ENCODE peak calls at places on chromosomes 12 and 14, in eight cellular contexts. One of them, this sample, is unnamed.
A peak's percentile ranks its signal among the peaks of the same experiment; 100 is the strongest.

GRCh38 chr14:34715108-34715863 is 893 bp upstream of the CFL2 start:
- DNase-seq in right lobe of liver: no peak
- DNase-seq in lower leg skin: no peak
- DNase-seq in fibroblast of villous mesenchyme: peak; percentile 23
- DNase-seq in cardiac muscle cell: no peak
- DNase-seq in AG04449: no peak
- DNase-seq in fibroblast of mammary gland: no peak
- DNase-seq in AG10803: no peak
- DNase-seq in this sample: no peak

GRCh38 chr14:91409991-91410401 is 7.6 kb downstream of the CCDC88C start:
- DNase-seq in lower leg skin: no peak
- DNase-seq in AG10803: no peak
- DNase-seq in right lobe of liver: no peak
- DNase-seq in AG04449: no peak
- DNase-seq in fibroblast of villous mesenchyme: no peak
- DNase-seq in cardiac muscle cell: no peak
- DNase-seq in fibroblast of mammary gland: no peak
- DNase-seq in this sample: no peak

GRCh38 chr14:102727336-102728095 is 49.7 kb upstream of the TRAF3 start:
- DNase-seq in right lobe of liver: no peak
- DNase-seq in cardiac muscle cell: peak; percentile 14
- DNase-seq in lower leg skin: no peak
- DNase-seq in AG10803: no peak
- DNase-seq in AG04449: no peak
- DNase-seq in fibroblast of villous mesenchyme: no peak
- DNase-seq in fibroblast of mammary gland: no peak
- DNase-seq in this sample: no peak

GRCh38 chr14:24176599-24176998 is 4.7 kb downstream of the REC8 start:
- DNase-seq in fibroblast of villous mesenchyme: no peak
- DNase-seq in AG10803: no peak
- DNase-seq in lower leg skin: no peak
- DNase-seq in right lobe of liver: no peak
- DNase-seq in AG04449: no peak
- DNase-seq in cardiac muscle cell: no peak
- DNase-seq in fibroblast of mammary gland: no peak
- DNase-seq in this sample: no peak

GRCh38 chr12:110135012-110135411 is 10.9 kb downstream of the IFT81 start:
- DNase-seq in lower leg skin: no peak
- DNase-seq in fibroblast of villous mesenchyme: peak; percentile 93
- DNase-seq in fibroblast of mammary gland: peak; percentile 89
- DNase-seq in AG04449: peak; percentile 71
- DNase-seq in right lobe of liver: no peak
- DNase-seq in cardiac muscle cell: peak; percentile 38
- DNase-seq in AG10803: peak; percentile 88
- DNase-seq in this sample: peak; percentile 66

GRCh38 chr12:124616394-124617343 is 49.3 kb upstream of the NCOR2 start:
- DNase-seq in AG04449: no peak
- DNase-seq in lower leg skin: no peak
- DNase-seq in cardiac muscle cell: no peak
- DNase-seq in right lobe of liver: no peak
- DNase-seq in fibroblast of villous mesenchyme: no peak
- DNase-seq in AG10803: no peak
- DNase-seq in fibroblast of mammary gland: no peak
- DNase-seq in this sample: no peak

GRCh38 chr12:90677552-90677951 is 277.4 kb downstream of the CCER1 start:
- DNase-seq in lower leg skin: no peak
- DNase-seq in right lobe of liver: no peak
- DNase-seq in fibroblast of mammary gland: no peak
- DNase-seq in cardiac muscle cell: no peak
- DNase-seq in AG10803: no peak
- DNase-seq in AG04449: no peak
- DNase-seq in fibroblast of villous mesenchyme: no peak
- DNase-seq in this sample: no peak

GRCh38 chr12:116164976-116165425 is 112.5 kb downstream of the MED13L start:
- DNase-seq in right lobe of liver: no peak
- DNase-seq in AG04449: no peak
- DNase-seq in lower leg skin: no peak
- DNase-seq in cardiac muscle cell: peak; percentile 34
- DNase-seq in fibroblast of villous mesenchyme: peak; percentile 51
- DNase-seq in fibroblast of mammary gland: peak; percentile 67
- DNase-seq in AG10803: no peak
- DNase-seq in this sample: peak; percentile 72

GRCh38 chr12:53431187-53431586 is 7.5 kb downstream of the AMHR2 start:
- DNase-seq in AG10803: no peak
- DNase-seq in lower leg skin: no peak
- DNase-seq in right lobe of liver: no peak
- DNase-seq in cardiac muscle cell: no peak
- DNase-seq in fibroblast of mammary gland: peak; percentile 57
- DNase-seq in AG04449: no peak
- DNase-seq in fibroblast of villous mesenchyme: no peak
- DNase-seq in this sample: no peak

GRCh38 chr14:85217412-85217811 is 312.5 kb upstream of the FLRT2 start:
- DNase-seq in fibroblast of mammary gland: peak; percentile 24
- DNase-seq in lower leg skin: no peak
- DNase-seq in AG10803: no peak
- DNase-seq in right lobe of liver: no peak
- DNase-seq in cardiac muscle cell: no peak
- DNase-seq in fibroblast of villous mesenchyme: peak; percentile 62
- DNase-seq in AG04449: no peak
- DNase-seq in this sample: peak; percentile 69

GRCh38 chr14:91246051-91246852 is 1.7 kb upstream of the GPR68 start:
- DNase-seq in lower leg skin: no peak
- DNase-seq in right lobe of liver: no peak
- DNase-seq in AG04449: no peak
- DNase-seq in AG10803: no peak
- DNase-seq in fibroblast of mammary gland: no peak
- DNase-seq in fibroblast of villous mesenchyme: no peak
- DNase-seq in cardiac muscle cell: no peak
- DNase-seq in this sample: no peak

GRCh38 chr14:39055786-39056474 is 47.1 kb downstream of the SEC23A start:
- DNase-seq in cardiac muscle cell: no peak
- DNase-seq in AG10803: no peak
- DNase-seq in fibroblast of villous mesenchyme: no peak
- DNase-seq in AG04449: no peak
- DNase-seq in lower leg skin: no peak
- DNase-seq in fibroblast of mammary gland: no peak
- DNase-seq in right lobe of liver: no peak
- DNase-seq in this sample: no peak

GRCh38 chr12:48997719-48998496 is 1.3 kb downstream of the DDN start:
- DNase-seq in cardiac muscle cell: no peak
- DNase-seq in right lobe of liver: no peak
- DNase-seq in AG10803: no peak
- DNase-seq in lower leg skin: peak; percentile 86
- DNase-seq in AG04449: no peak
- DNase-seq in fibroblast of mammary gland: no peak
- DNase-seq in fibroblast of villous mesenchyme: no peak
- DNase-seq in this sample: no peak

GRCh38 chr14:103699901-103700752 is 15.1 kb downstream of the XRCC3 start:
- DNase-seq in cardiac muscle cell: no peak
- DNase-seq in AG04449: no peak
- DNase-seq in fibroblast of mammary gland: no peak
- DNase-seq in AG10803: no peak
- DNase-seq in fibroblast of villous mesenchyme: no peak
- DNase-seq in right lobe of liver: peak; percentile 89
- DNase-seq in lower leg skin: no peak
- DNase-seq in this sample: no peak

GRCh38 chr12:11672361-11672760 is 22.9 kb downstream of the ETV6 start:
- DNase-seq in fibroblast of villous mesenchyme: no peak
- DNase-seq in fibroblast of mammary gland: no peak
- DNase-seq in right lobe of liver: no peak
- DNase-seq in AG04449: no peak
- DNase-seq in cardiac muscle cell: no peak
- DNase-seq in AG10803: no peak
- DNase-seq in lower leg skin: no peak
- DNase-seq in this sample: no peak

GRCh38 chr14:28515571-28515970 is 251.0 kb upstream of the FOXG1 start:
- DNase-seq in right lobe of liver: no peak
- DNase-seq in lower leg skin: no peak
- DNase-seq in AG10803: no peak
- DNase-seq in cardiac muscle cell: peak; percentile 81
- DNase-seq in fibroblast of mammary gland: peak; percentile 86
- DNase-seq in fibroblast of villous mesenchyme: peak; percentile 5
- DNase-seq in AG04449: no peak
- DNase-seq in this sample: peak; percentile 80

GRCh38 chr12:108322998-108323397 is 16.1 kb downstream of the CMKLR1 start:
- DNase-seq in AG10803: no peak
- DNase-seq in fibroblast of mammary gland: no peak
- DNase-seq in cardiac muscle cell: no peak
- DNase-seq in lower leg skin: no peak
- DNase-seq in AG04449: no peak
- DNase-seq in fibroblast of villous mesenchyme: no peak
- DNase-seq in right lobe of liver: no peak
- DNase-seq in this sample: no peak

GRCh38 chr12:49539406-49540228 is 787 bp downstream of the KCNH3 start:
- DNase-seq in fibroblast of mammary gland: no peak
- DNase-seq in fibroblast of villous mesenchyme: no peak
- DNase-seq in right lobe of liver: peak; percentile 53
- DNase-seq in AG04449: no peak
- DNase-seq in AG10803: no peak
- DNase-seq in cardiac muscle cell: no peak
- DNase-seq in lower leg skin: peak; percentile 83
- DNase-seq in this sample: no peak

GRCh38 chr14:69711065-69711464 is 55.9 kb upstream of the SRSF5 start:
- DNase-seq in cardiac muscle cell: peak; percentile 61
- DNase-seq in right lobe of liver: no peak
- DNase-seq in fibroblast of villous mesenchyme: no peak
- DNase-seq in lower leg skin: peak; percentile 76
- DNase-seq in AG10803: peak; percentile 34
- DNase-seq in fibroblast of mammary gland: no peak
- DNase-seq in AG04449: no peak
- DNase-seq in this sample: peak; percentile 36

GRCh38 chr12:100555722-100556121 is 17.8 kb upstream of the GAS2L3 start:
- DNase-seq in right lobe of liver: no peak
- DNase-seq in cardiac muscle cell: peak; percentile 82
- DNase-seq in AG10803: peak; percentile 55
- DNase-seq in fibroblast of villous mesenchyme: peak; percentile 26
- DNase-seq in AG04449: no peak
- DNase-seq in fibroblast of mammary gland: peak; percentile 63
- DNase-seq in lower leg skin: no peak
- DNase-seq in this sample: peak; percentile 88

GRCh38 chr12:79643821-79644220 is 46.9 kb downstream of the PAWR start:
- DNase-seq in AG04449: no peak
- DNase-seq in cardiac muscle cell: no peak
- DNase-seq in lower leg skin: no peak
- DNase-seq in fibroblast of mammary gland: no peak
- DNase-seq in AG10803: no peak
- DNase-seq in fibroblast of villous mesenchyme: no peak
- DNase-seq in right lobe of liver: no peak
- DNase-seq in this sample: no peak

GRCh38 chr14:95156153-95156764 is 1.1 kb downstream of the DICER1 start:
- DNase-seq in AG04449: no peak
- DNase-seq in lower leg skin: no peak
- DNase-seq in AG10803: peak; percentile 15
- DNase-seq in fibroblast of villous mesenchyme: peak; percentile 33
- DNase-seq in right lobe of liver: no peak
- DNase-seq in cardiac muscle cell: peak; percentile 15
- DNase-seq in fibroblast of mammary gland: peak; percentile 33
- DNase-seq in this sample: peak; percentile 36

GRCh38 chr14:52131640-52132320 is 62.9 kb upstream of the NID2 start:
- DNase-seq in cardiac muscle cell: peak; percentile 98
- DNase-seq in fibroblast of mammary gland: peak; percentile 97
- DNase-seq in fibroblast of villous mesenchyme: peak; percentile 97
- DNase-seq in AG04449: peak; percentile 72
- DNase-seq in lower leg skin: peak; percentile 88
- DNase-seq in AG10803: peak; percentile 90
- DNase-seq in right lobe of liver: no peak
- DNase-seq in this sample: peak; percentile 98

GRCh38 chr12:121793501-121793835 is at the start of gene RHOF:
- DNase-seq in cardiac muscle cell: no peak
- DNase-seq in right lobe of liver: no peak
- DNase-seq in AG04449: no peak
- DNase-seq in AG10803: no peak
- DNase-seq in lower leg skin: no peak
- DNase-seq in fibroblast of villous mesenchyme: no peak
- DNase-seq in fibroblast of mammary gland: no peak
- DNase-seq in this sample: no peak

GRCh38 chr14:64952598-64953309 is 10.2 kb upstream of the GPX2 start:
- DNase-seq in lower leg skin: peak; percentile 18
- DNase-seq in cardiac muscle cell: peak; percentile 9
- DNase-seq in fibroblast of mammary gland: no peak
- DNase-seq in right lobe of liver: no peak
- DNase-seq in AG10803: no peak
- DNase-seq in AG04449: no peak
- DNase-seq in fibroblast of villous mesenchyme: no peak
- DNase-seq in this sample: peak; percentile 61
- TF ChIP-seq CTCF in lower leg skin: no peak
- TF ChIP-seq CTCF in cardiac muscle cell: no peak
- TF ChIP-seq CTCF in fibroblast of mammary gland: no peak
- TF ChIP-seq CTCF in right lobe of liver: no peak
- TF ChIP-seq CTCF in AG10803: peak; percentile 12
- TF ChIP-seq CTCF in AG04449: no peak
- TF ChIP-seq CTCF in fibroblast of villous mesenchyme: no peak
- TF ChIP-seq CTCF in this sample: peak; percentile 38

DNA sequence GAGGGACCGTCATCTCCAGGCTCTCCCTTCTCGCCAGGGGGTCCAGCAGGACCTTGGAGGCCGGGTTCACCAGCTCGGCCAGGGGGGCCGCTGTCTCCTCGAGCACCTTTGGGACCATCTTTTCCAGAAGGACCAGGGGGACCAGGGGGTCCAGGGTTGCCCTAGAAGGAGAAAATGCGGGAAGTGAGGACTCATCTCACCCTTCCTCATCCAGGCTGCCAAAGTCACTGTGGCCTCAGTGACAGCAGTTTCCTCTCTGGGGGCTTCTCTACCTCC is 15.1 kb downstream of the TMEM106C start:
- DNase-seq in fibroblast of mammary gland: no peak
- DNase-seq in right lobe of liver: peak; percentile 45
- DNase-seq in lower leg skin: no peak
- DNase-seq in cardiac muscle cell: no peak
- DNase-seq in fibroblast of villous mesenchyme: no peak
- DNase-seq in AG04449: no peak
- DNase-seq in AG10803: no peak
- DNase-seq in this sample: no peak
- H3K4me3 ChIP-seq in fibroblast of mammary gland: no peak overlapping the region
- H3K4me3 ChIP-seq in right lobe of liver: no peak overlapping the region
- H3K4me3 ChIP-seq in lower leg skin: no peak overlapping the region
- H3K4me3 ChIP-seq in cardiac muscle cell: no peak overlapping the region
- H3K4me3 ChIP-seq in fibroblast of villous mesenchyme: no peak overlapping the region
- H3K4me3 ChIP-seq in AG04449: no peak overlapping the region
- H3K4me3 ChIP-seq in AG10803: no peak overlapping the region
- H3K4me3 ChIP-seq in this sample: no peak overlapping the region

GRCh38 chr14:73723799-73724621 is 9.8 kb upstream of the PNMA1 start:
- DNase-seq in lower leg skin: peak; percentile 94
- DNase-seq in right lobe of liver: peak; percentile 88
- DNase-seq in AG04449: peak; percentile 91
- DNase-seq in fibroblast of villous mesenchyme: peak; percentile 99
- DNase-seq in fibroblast of mammary gland: peak; percentile 99
- DNase-seq in cardiac muscle cell: peak; percentile 99
- DNase-seq in AG10803: peak; percentile 99
- DNase-seq in this sample: peak; percentile 99
- TF ChIP-seq CTCF in lower leg skin: no peak
- TF ChIP-seq CTCF in right lobe of liver: peak; percentile 26
- TF ChIP-seq CTCF in AG04449: no peak
- TF ChIP-seq CTCF in fibroblast of villous mesenchyme: no peak
- TF ChIP-seq CTCF in fibroblast of mammary gland: no peak
- TF ChIP-seq CTCF in cardiac muscle cell: no peak
- TF ChIP-seq CTCF in AG10803: peak; percentile 24
- TF ChIP-seq CTCF in this sample: peak; percentile 6

DNA sequence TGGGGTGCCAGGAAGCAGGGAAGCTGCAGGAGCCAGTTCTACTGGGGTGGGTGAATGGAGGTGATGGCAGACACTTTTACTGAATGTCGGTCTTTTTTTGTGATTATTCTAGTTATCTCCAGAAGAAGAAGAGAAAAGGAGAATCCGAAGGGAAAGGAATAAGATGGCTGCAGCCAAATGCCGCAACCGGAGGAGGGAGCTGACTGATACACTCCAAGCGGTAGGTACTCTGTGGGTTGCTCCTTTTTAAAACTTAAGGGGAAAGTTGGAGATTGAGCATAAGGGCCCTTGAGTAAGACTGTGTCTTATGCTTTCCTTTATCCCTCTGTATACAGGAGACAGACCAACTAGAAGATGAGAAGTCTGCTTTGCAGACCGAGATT is 1.8 kb downstream of the FOS start:
- DNase-seq in fibroblast of villous mesenchyme: no peak
- DNase-seq in lower leg skin: no peak
- DNase-seq in AG04449: no peak
- DNase-seq in right lobe of liver: no peak
- DNase-seq in cardiac muscle cell: no peak
- DNase-seq in AG10803: no peak
- DNase-seq in fibroblast of mammary gland: no peak
- DNase-seq in this sample: peak; percentile 45
- H3K4me3 ChIP-seq in fibroblast of villous mesenchyme: peak overlapping the region; percentile 88
- H3K4me3 ChIP-seq in lower leg skin: peak overlapping the region; percentile 90
- H3K4me3 ChIP-seq in AG04449: peak overlapping the region; percentile 95
- H3K4me3 ChIP-seq in right lobe of liver: peak overlapping the region; percentile 86
- H3K4me3 ChIP-seq in cardiac muscle cell: peak overlapping the region; percentile 47
- H3K4me3 ChIP-seq in AG10803: peak overlapping the region; percentile 96
- H3K4me3 ChIP-seq in fibroblast of mammary gland: peak overlapping the region; percentile 92
- H3K4me3 ChIP-seq in this sample: peak overlapping the region; percentile 98

This sample was measured in choroid plexus epithelial cell.